ENCODE peak calls at places on chromosomes 11 and 22, in five cellular contexts. B is upper lobe of right lung, Q is left ventricle myocardium inferior, Z is activated gamma-delta T cell treated with Interleukin-2 at 50 U/mL for 16 hours, H is Peyer's patch. V is an unnamed sample.

GRCh38 chr11:125091247-125091876 is 20.1 kb downstream of the TMEM218 start:
- DNase-seq in B (peak; percentile 34), Q (no peak), Z (no peak), H (no peak), V (peak; percentile 79)

GRCh38 chr11:102293873-102294601 is 23.2 kb upstream of the BIRC3 start:
- DNase-seq in B (no peak), Q (no peak), Z (no peak), H (no peak), V (no peak)

GRCh38 chr11:28699701-28700100 is 591.5 kb downstream of the METTL15 start:
- DNase-seq in B (no peak), Q (no peak), Z (no peak), H (no peak), V (no peak)

GRCh38 chr11:124762077-124762623 is at the start of gene ESAM:
- DNase-seq in B (peak; percentile 90), Q (peak; percentile 59), Z (peak; percentile 65), H (peak; percentile 82), V (no peak)

GRCh38 chr11:7665473-7666291 is 7.6 kb downstream of the CYB5R2 start:
- DNase-seq in B (peak; percentile 91), Q (peak; percentile 68), Z (peak; percentile 40), H (peak; percentile 94), V (peak; percentile 78)

GRCh38 chr22:29907753-29908515 is 25.0 kb downstream of the MTMR3 start:
- DNase-seq in B (peak; percentile 76), Q (peak; percentile 72), Z (peak; percentile 12), H (peak; percentile 78), V (peak; percentile 16)

GRCh38 chr22:49247194-49247924 is 580.3 kb downstream of the BRD1 start:
- DNase-seq in B (no peak), Q (no peak), Z (no peak), H (no peak), V (no peak)

GRCh38 chr22:47618611-47619010 is 856.2 kb downstream of the TBC1D22A start:
- DNase-seq in B (peak; percentile 35), Q (no peak), Z (no peak), H (no peak), V (no peak)

GRCh38 chr11:12723410-12724297 is 49.4 kb downstream of the TEAD1 start:
- DNase-seq in B (no peak), Q (no peak), Z (no peak), H (no peak), V (peak; percentile 89)

GRCh38 chr22:40156001-40156516 is 21.7 kb upstream of the TNRC6B start:
- DNase-seq in B (no peak), Q (no peak), Z (no peak), H (no peak), V (peak; percentile 63)

GRCh38 chr22:42648368-42649260 is 578 bp downstream of the CYB5R3 start:
- DNase-seq in B (peak; percentile 87), Q (peak; percentile 74), Z (peak; percentile 27), H (peak; percentile 90), V (no peak)

GRCh38 chr11:70137383-70137782 is 59.3 kb downstream of the ANO1 start:
- DNase-seq in B (no peak), Q (no peak), Z (no peak), H (no peak), V (no peak)

GRCh38 chr22:43182726-43183125 is 4.2 kb downstream of the TTLL12 start:
- DNase-seq in B (peak; percentile 63), Q (no peak), Z (no peak), H (no peak), V (no peak)

GRCh38 chr22:16962501-16962900 is 45.5 kb downstream of the GAB4 start:
- DNase-seq in B (no peak), Q (no peak), Z (no peak), H (no peak), V (no peak)

GRCh38 chr11:28491431-28491830 is 383.2 kb downstream of the METTL15 start:
- DNase-seq in B (no peak), Q (no peak), Z (no peak), H (no peak), V (no peak)

GRCh38 chr11:22780914-22781593 is 48.5 kb downstream of the SVIP start:
- DNase-seq in B (no peak), Q (no peak), Z (no peak), H (no peak), V (no peak)

GRCh38 chr22:43859176-43859575 is 3.1 kb downstream of the SULT4A1 start:
- DNase-seq in B (no peak), Q (no peak), Z (no peak), H (peak; percentile 14), V (no peak)

GRCh38 chr22:27170491-27170890 is 513.1 kb downstream of the MIAT start:
- DNase-seq in B (no peak), Q (no peak), Z (no peak), H (no peak), V (no peak)

GRCh38 chr22:35961480-35961902 is 67.1 kb downstream of the RBFOX2 start:
- DNase-seq in B (no peak), Q (peak; percentile 20), Z (no peak), H (no peak), V (peak; percentile 69)

GRCh38 chr22:46088541-46089311 is 61.6 kb upstream of the PPARA start:
- DNase-seq in B (peak; percentile 73), Q (peak; percentile 60), Z (no peak), H (peak; percentile 52), V (no peak)

GRCh38 chr11:120400564-120401364 is 64.6 kb downstream of the ARHGEF12 start:
- DNase-seq in B (no peak), Q (no peak), Z (no peak), H (no peak), V (peak; percentile 13)

GRCh38 chr22:45503071-45503815 is 560 bp downstream of the FBLN1 start:
- DNase-seq in B (no peak), Q (no peak), Z (no peak), H (peak; percentile 38), V (no peak)

GRCh38 chr11:119210035-119210434 is 3.9 kb downstream of the CBL start:
- DNase-seq in B (no peak), Q (no peak), Z (no peak), H (no peak), V (peak; percentile 23)

GRCh38 chr11:19447150-19447566 is 206.4 kb upstream of the E2F8 start:
- DNase-seq in B (no peak), Q (no peak), Z (no peak), H (no peak), V (no peak)

GRCh38 chr22:35995345-35995744 is 33.3 kb downstream of the RBFOX2 start:
- DNase-seq in B (no peak), Q (no peak), Z (no peak), H (no peak), V (peak; percentile 14)

GRCh38 chr11:117823294-117823940 is 1.1 kb downstream of the FXYD2 start:
- DNase-seq in B (peak; percentile 67), Q (no peak), Z (peak; percentile 49), H (peak; percentile 45), V (peak; percentile 10)

GRCh38 chr11:46649180-46649738 is 31.9 kb downstream of the ATG13 start:
- DNase-seq in B (no peak), Q (peak; percentile 44), Z (no peak), H (no peak), V (peak; percentile 38)

GRCh38 chr22:38296372-38296771 is 20.9 kb downstream of the CSNK1E start:
- DNase-seq in B (no peak), Q (no peak), Z (no peak), H (no peak), V (no peak)

GRCh38 chr11:62141111-62142042 is 17.6 kb downstream of the INCENP start:
- DNase-seq in B (no peak), Q (no peak), Z (no peak), H (no peak), V (no peak)

GRCh38 chr22:38827510-38827909 is 16.3 kb downstream of the NPTXR start:
- DNase-seq in B (no peak), Q (no peak), Z (no peak), H (no peak), V (no peak)

GRCh38 chr11:116984186-116984585 is 114.0 kb downstream of the SIK3 start:
- DNase-seq in B (no peak), Q (no peak), Z (no peak), H (no peak), V (no peak)

GRCh38 chr22:41966607-41967240 is 2.5 kb upstream of the SEPTIN3 start:
- DNase-seq in B (no peak), Q (no peak), Z (peak; percentile 16), H (no peak), V (peak; percentile 81)

GRCh38 chr11:78351979-78352731 is 65.5 kb downstream of the GAB2 start:
- DNase-seq in B (no peak), Q (no peak), Z (no peak), H (no peak), V (peak; percentile 61)

GRCh38 chr11:78573271-78574035 is 1.2 kb downstream of the NARS2 start:
- DNase-seq in B (no peak), Q (no peak), Z (no peak), H (no peak), V (no peak)

GRCh38 chr22:50063589-50064393 is 5.7 kb upstream of the TTLL8 start:
- DNase-seq in B (no peak), Q (no peak), Z (no peak), H (no peak), V (no peak)

GRCh38 chr22:35742342-35743100 is 24.8 kb downstream of the APOL5 start:
- DNase-seq in B (no peak), Q (no peak), Z (no peak), H (no peak), V (peak; percentile 16)

GRCh38 chr11:86360775-86361395 is 13.8 kb upstream of the CCDC81 start:
- DNase-seq in B (no peak), Q (no peak), Z (no peak), H (no peak), V (peak; percentile 8)

GRCh38 chr11:68373189-68373809 is 60.9 kb downstream of the LRP5 start:
- DNase-seq in B (no peak), Q (peak; percentile 57), Z (no peak), H (no peak), V (peak; percentile 20)

GRCh38 chr11:134145715-134146114 is 76.8 kb downstream of the JAM3 start:
- DNase-seq in B (no peak), Q (no peak), Z (no peak), H (no peak), V (no peak)

V was measured in ELF-1.